ENCODE peak calls at places on chromosome 13, in ten cellular contexts. L is activated CD8-positive, alpha-beta T cell treated with anti-CD3 and anti-CD28 coated beads, Interleukin-2, amount 10 ng/mL, durations not matched to agents 7 days and 5 days; J is activated gamma-delta T cell treated with anti-CD3 and anti-CD28 coated beads, Interleukin-2, amount 50 U/mL, for 16 hours; O is RPMI8226; X is OCI-M1; D is stimulated activated CD8-positive, alpha-beta memory T cell treated with anti-CD3 and anti-CD28 coated beads, Interleukin-7, amount 100 ng/mL, for 1 hour; H is choroid plexus epithelial cell; Y is NCI-H187 treated with DMSO at 0.1 percent for 48 hours; W is anterior cingulate cortex; R is iris pigment epithelial cell. F is an unnamed sample.

GRCh38 chr13:74978596-74978995 is 503.4 kb downstream of the TBC1D4 start:
- DNase-seq in J (no peak), X (no peak), D (no peak), W (no peak), L (no peak), R (no peak), H (no peak), Y (no peak), O (no peak), F (no peak)

GRCh38 chr13:31444266-31444862 is 244.6 kb downstream of the B3GLCT start:
- DNase-seq in O (no peak), D (no peak), H (no peak), X (no peak), R (no peak), J (no peak), L (no peak), W (no peak), Y (no peak), F (peak)

GRCh38 chr13:98780451-98780850 is 28.0 kb upstream of the SLC15A1 start:
- DNase-seq in D (no peak), X (no peak), Y (no peak), R (no peak), L (no peak), O (no peak), J (no peak), W (no peak), H (no peak), F (no peak)

GRCh38 chr13:60990032-60990733 is 425.5 kb downstream of the PCDH20 start:
- DNase-seq in O (peak), X (peak), J (no peak), Y (no peak), L (no peak), W (no peak), D (no peak), R (no peak), H (no peak), F (no peak)

GRCh38 chr13:104321756-104322155 is 1255.5 kb upstream of the SLC10A2 start:
- DNase-seq in J (no peak), L (no peak), O (no peak), H (no peak), X (no peak), W (no peak), D (no peak), Y (no peak), R (no peak), F (no peak)

GRCh38 chr13:73177911-73178565 is 119.2 kb downstream of the KLF5 start:
- DNase-seq in W (no peak), H (no peak), Y (no peak), O (no peak), X (no peak), D (no peak), J (no peak), R (no peak), L (no peak), F (no peak)

GRCh38 chr13:21149568-21149967 is 26.8 kb downstream of the SKA3 start:
- DNase-seq in W (no peak), R (peak), J (no peak), H (peak), Y (no peak), O (no peak), D (no peak), L (no peak), X (peak), F (no peak)

GRCh38 chr13:40613192-40613818 is 53.1 kb downstream of the FOXO1 start:
- DNase-seq in L (peak), J (peak), W (peak), D (peak), O (no peak), R (no peak), X (peak), Y (no peak), H (no peak), F (no peak)

GRCh38 chr13:90197722-90198121 is 1149.8 kb upstream of the MIR17HG start:
- DNase-seq in H (peak), D (no peak), O (no peak), L (no peak), W (no peak), J (no peak), Y (no peak), R (peak), X (no peak), F (no peak)

GRCh38 chr13:66558511-66558910 is 671.6 kb downstream of the PCDH9 start:
- DNase-seq in J (no peak), X (no peak), O (peak), D (no peak), W (no peak), L (no peak), H (peak), R (peak), Y (no peak), F (peak)

GRCh38 chr13:29516880-29517279 is 78.6 kb downstream of the SLC7A1 start:
- DNase-seq in O (no peak), D (no peak), X (no peak), Y (no peak), H (no peak), L (no peak), W (no peak), J (no peak), R (no peak), F (no peak)

GRCh38 chr13:85710545-85710944 is 88.7 kb downstream of the SLITRK6 start:
- DNase-seq in O (no peak), W (no peak), L (no peak), J (no peak), D (no peak), R (no peak), X (no peak), Y (no peak), H (no peak), F (no peak)

GRCh38 chr13:43057653-43058317 is 34.4 kb downstream of the DNAJC15 start:
- DNase-seq in O (peak), L (peak), H (peak), W (no peak), X (peak), J (no peak), R (peak), Y (peak), D (no peak), F (no peak)

GRCh38 chr13:99434258-99434788 is 66.9 kb upstream of the TM9SF2 start:
- DNase-seq in W (no peak), O (no peak), J (peak), H (no peak), R (no peak), Y (no peak), X (no peak), D (peak), L (peak), F (no peak)

F was measured in adipocyte.